ENCODE peak calls at places on chromosomes 11 and 22, in seven cellular contexts. U, R, H, M, Q, E and A are unnamed samples.

GRCh38 chr22:50186789-50187523 is 1.2 kb downstream of the TRABD start:
- DNase-seq in U (no peak), R (peak), H (no peak), M (no peak), Q (no peak), E (no peak), A (no peak)

GRCh38 chr11:43920598-43921419 is 21.6 kb upstream of the C11orf96 start:
- DNase-seq in U (peak), R (peak), H (peak), M (peak), Q (no peak), E (no peak), A (peak)

GRCh38 chr11:65611758-65612603 is 2.0 kb downstream of the MAP3K11 start:
- DNase-seq in U (peak), R (no peak), H (no peak), M (no peak), Q (no peak), E (no peak), A (no peak)

GRCh38 chr11:1918436-1919315 is 827 bp upstream of the TNNT3 start:
- DNase-seq in U (no peak), R (peak), H (no peak), M (no peak), Q (no peak), E (no peak), A (no peak)

GRCh38 chr22:43004362-43005035 is 10.4 kb downstream of the PACSIN2 start:
- DNase-seq in U (no peak), R (no peak), H (peak), M (no peak), Q (no peak), E (no peak), A (no peak)

GRCh38 chr22:17434856-17435255 is 65.6 kb downstream of the CECR2 start:
- DNase-seq in U (no peak), R (no peak), H (no peak), M (no peak), Q (no peak), E (no peak), A (no peak)

GRCh38 chr11:118895093-118896039 is 11.7 kb downstream of the CXCR5 start:
- DNase-seq in U (no peak), R (peak), H (no peak), M (no peak), Q (no peak), E (no peak), A (no peak)

GRCh38 chr22:21108379-21109115 is 62.8 kb downstream of the LRRC74B start:
- DNase-seq in U (no peak), R (no peak), H (peak), M (no peak), Q (no peak), E (no peak), A (no peak)

GRCh38 chr11:11841121-11841604 is 609 bp upstream of the USP47 start:
- DNase-seq in U (no peak), R (no peak), H (peak), M (no peak), Q (no peak), E (no peak), A (no peak)

GRCh38 chr22:19943665-19944026 is 2.0 kb upstream of the TXNRD2 start:
- DNase-seq in U (no peak), R (no peak), H (peak), M (no peak), Q (no peak), E (no peak), A (no peak)

GRCh38 chr22:24796056-24796455 is 10.0 kb upstream of the SGSM1 start:
- DNase-seq in U (no peak), R (no peak), H (no peak), M (no peak), Q (no peak), E (no peak), A (no peak)

GRCh38 chr22:40391417-40391816 is 21.0 kb downstream of the SGSM3 start:
- DNase-seq in U (no peak), R (no peak), H (no peak), M (no peak), Q (no peak), E (no peak), A (no peak)

GRCh38 chr22:45262931-45263789 is 21.6 kb upstream of the UPK3A start:
- DNase-seq in U (no peak), R (no peak), H (no peak), M (no peak), Q (no peak), E (no peak), A (no peak)

GRCh38 chr11:41498726-41499125 is 39.3 kb upstream of the LRRC4C start:
- DNase-seq in U (no peak), R (no peak), H (peak), M (no peak), Q (no peak), E (no peak), A (no peak)

GRCh38 chr11:124799384-124800225 is 601 bp downstream of the MSANTD2 start:
- DNase-seq in U (no peak), R (peak), H (peak), M (no peak), Q (no peak), E (peak), A (no peak)

GRCh38 chr11:66467034-66467659 is 442 bp downstream of the PELI3 start:
- DNase-seq in U (no peak), R (no peak), H (peak), M (no peak), Q (no peak), E (peak), A (no peak)

GRCh38 chr11:133835258-133836075 is 9.8 kb downstream of the SPATA19 start:
- DNase-seq in U (no peak), R (peak), H (peak), M (no peak), Q (peak), E (peak), A (no peak)

GRCh38 chr11:73366265-73366610 is 10.0 kb upstream of the RELT start:
- DNase-seq in U (no peak), R (peak), H (no peak), M (no peak), Q (no peak), E (no peak), A (no peak)

GRCh38 chr11:81036168-81036870 is 1595.5 kb upstream of the TENM4 start:
- DNase-seq in U (no peak), R (no peak), H (no peak), M (no peak), Q (no peak), E (no peak), A (no peak)

GRCh38 chr11:70483077-70483861 is 84.9 kb downstream of the CTTN start:
- DNase-seq in U (no peak), R (no peak), H (peak), M (no peak), Q (no peak), E (no peak), A (no peak)